ENCODE peak calls at places on chromosome 18, in ten cellular contexts. One of them, this sample, is unnamed.

GRCh38 chr18:60892855-60893254 is 440.4 kb upstream of the CDH20 start:
- DNase-seq in A549: no peak
- DNase-seq in suprapubic skin: no peak
- DNase-seq in esophagus muscularis mucosa: no peak
- DNase-seq in transverse colon: no peak
- DNase-seq in IMR-90: no peak
- DNase-seq in HCT116: peak
- DNase-seq in tibial nerve: no peak
- DNase-seq in adrenal gland: no peak
- DNase-seq in ovary: no peak
- DNase-seq in this sample: no peak

GRCh38 chr18:32922951-32923430 is 150.2 kb upstream of the KLHL14 start:
- DNase-seq in A549: no peak
- DNase-seq in suprapubic skin: no peak
- DNase-seq in esophagus muscularis mucosa: no peak
- DNase-seq in transverse colon: no peak
- DNase-seq in IMR-90: no peak
- DNase-seq in HCT116: no peak
- DNase-seq in tibial nerve: no peak
- DNase-seq in adrenal gland: no peak
- DNase-seq in ovary: no peak
- DNase-seq in this sample: no peak

GRCh38 chr18:48955528-48956261 is 4.9 kb upstream of the SMAD7 start:
- DNase-seq in A549: no peak
- DNase-seq in suprapubic skin: no peak
- DNase-seq in esophagus muscularis mucosa: no peak
- DNase-seq in transverse colon: no peak
- DNase-seq in IMR-90: peak
- DNase-seq in HCT116: no peak
- DNase-seq in tibial nerve: no peak
- DNase-seq in adrenal gland: peak
- DNase-seq in ovary: no peak
- DNase-seq in this sample: peak

GRCh38 chr18:37341473-37342086 is 224.0 kb downstream of the CELF4 start:
- DNase-seq in A549: no peak
- DNase-seq in suprapubic skin: no peak
- DNase-seq in esophagus muscularis mucosa: no peak
- DNase-seq in transverse colon: no peak
- DNase-seq in IMR-90: no peak
- DNase-seq in HCT116: no peak
- DNase-seq in tibial nerve: no peak
- DNase-seq in adrenal gland: no peak
- DNase-seq in ovary: no peak
- DNase-seq in this sample: no peak

GRCh38 chr18:12287684-12288405 is 20.2 kb upstream of the TUBB6 start:
- DNase-seq in A549: peak
- DNase-seq in suprapubic skin: peak
- DNase-seq in esophagus muscularis mucosa: no peak
- DNase-seq in transverse colon: peak
- DNase-seq in IMR-90: peak
- DNase-seq in HCT116: peak
- DNase-seq in tibial nerve: peak
- DNase-seq in adrenal gland: peak
- DNase-seq in ovary: peak
- DNase-seq in this sample: peak

GRCh38 chr18:6370886-6371635 is 43.6 kb downstream of the L3MBTL4 start:
- DNase-seq in A549: no peak
- DNase-seq in suprapubic skin: no peak
- DNase-seq in esophagus muscularis mucosa: no peak
- DNase-seq in transverse colon: peak
- DNase-seq in IMR-90: no peak
- DNase-seq in HCT116: no peak
- DNase-seq in tibial nerve: no peak
- DNase-seq in adrenal gland: no peak
- DNase-seq in ovary: peak
- DNase-seq in this sample: peak

GRCh38 chr18:11498821-11499220 is 110.6 kb upstream of the SLC35G4 start:
- DNase-seq in A549: no peak
- DNase-seq in suprapubic skin: no peak
- DNase-seq in esophagus muscularis mucosa: no peak
- DNase-seq in transverse colon: no peak
- DNase-seq in IMR-90: no peak
- DNase-seq in HCT116: no peak
- DNase-seq in tibial nerve: no peak
- DNase-seq in adrenal gland: no peak
- DNase-seq in ovary: no peak
- DNase-seq in this sample: no peak

GRCh38 chr18:44723973-44724778 is 43.5 kb downstream of the SETBP1 start:
- DNase-seq in A549: no peak
- DNase-seq in suprapubic skin: no peak
- DNase-seq in esophagus muscularis mucosa: no peak
- DNase-seq in transverse colon: no peak
- DNase-seq in IMR-90: no peak
- DNase-seq in HCT116: no peak
- DNase-seq in tibial nerve: no peak
- DNase-seq in adrenal gland: no peak
- DNase-seq in ovary: no peak
- DNase-seq in this sample: no peak

GRCh38 chr18:74724186-74724585 is 126.5 kb downstream of the ZNF407 start:
- DNase-seq in A549: no peak
- DNase-seq in suprapubic skin: no peak
- DNase-seq in esophagus muscularis mucosa: no peak
- DNase-seq in transverse colon: no peak
- DNase-seq in IMR-90: peak
- DNase-seq in HCT116: no peak
- DNase-seq in tibial nerve: no peak
- DNase-seq in adrenal gland: no peak
- DNase-seq in ovary: no peak
- DNase-seq in this sample: no peak

GRCh38 chr18:58788971-58789797 is 75.5 kb upstream of the ZNF532 start:
- DNase-seq in A549: peak
- DNase-seq in suprapubic skin: no peak
- DNase-seq in esophagus muscularis mucosa: no peak
- DNase-seq in transverse colon: no peak
- DNase-seq in IMR-90: peak
- DNase-seq in HCT116: no peak
- DNase-seq in tibial nerve: peak
- DNase-seq in adrenal gland: peak
- DNase-seq in ovary: peak
- DNase-seq in this sample: no peak

GRCh38 chr18:13284330-13285027 is 65.9 kb downstream of the LDLRAD4 start:
- DNase-seq in A549: no peak
- DNase-seq in suprapubic skin: peak
- DNase-seq in esophagus muscularis mucosa: no peak
- DNase-seq in transverse colon: no peak
- DNase-seq in IMR-90: no peak
- DNase-seq in HCT116: no peak
- DNase-seq in tibial nerve: no peak
- DNase-seq in adrenal gland: peak
- DNase-seq in ovary: no peak
- DNase-seq in this sample: no peak

GRCh38 chr18:13370995-13371625 is 152.6 kb downstream of the LDLRAD4 start:
- DNase-seq in A549: no peak
- DNase-seq in suprapubic skin: no peak
- DNase-seq in esophagus muscularis mucosa: peak
- DNase-seq in transverse colon: no peak
- DNase-seq in IMR-90: no peak
- DNase-seq in HCT116: no peak
- DNase-seq in tibial nerve: no peak
- DNase-seq in adrenal gland: peak
- DNase-seq in ovary: no peak
- DNase-seq in this sample: no peak

GRCh38 chr18:33495278-33495677 is 54.8 kb upstream of the CCDC178 start:
- DNase-seq in A549: no peak
- DNase-seq in suprapubic skin: no peak
- DNase-seq in esophagus muscularis mucosa: no peak
- DNase-seq in transverse colon: no peak
- DNase-seq in IMR-90: peak
- DNase-seq in HCT116: no peak
- DNase-seq in tibial nerve: no peak
- DNase-seq in adrenal gland: no peak
- DNase-seq in ovary: no peak
- DNase-seq in this sample: peak

GRCh38 chr18:59150236-59150635 is 10.6 kb downstream of the SEC11C start:
- DNase-seq in A549: no peak
- DNase-seq in suprapubic skin: no peak
- DNase-seq in esophagus muscularis mucosa: no peak
- DNase-seq in transverse colon: no peak
- DNase-seq in IMR-90: no peak
- DNase-seq in HCT116: no peak
- DNase-seq in tibial nerve: no peak
- DNase-seq in adrenal gland: no peak
- DNase-seq in ovary: no peak
- DNase-seq in this sample: no peak

GRCh38 chr18:64148988-64149387 is at the start of gene LINC00305:
- DNase-seq in A549: no peak
- DNase-seq in suprapubic skin: no peak
- DNase-seq in esophagus muscularis mucosa: no peak
- DNase-seq in transverse colon: no peak
- DNase-seq in IMR-90: no peak
- DNase-seq in HCT116: no peak
- DNase-seq in tibial nerve: no peak
- DNase-seq in adrenal gland: no peak
- DNase-seq in ovary: no peak
- DNase-seq in this sample: no peak

GRCh38 chr18:59986139-59986538 is 86.3 kb downstream of the PMAIP1 start:
- DNase-seq in A549: no peak
- DNase-seq in suprapubic skin: no peak
- DNase-seq in esophagus muscularis mucosa: no peak
- DNase-seq in transverse colon: no peak
- DNase-seq in IMR-90: no peak
- DNase-seq in HCT116: no peak
- DNase-seq in tibial nerve: no peak
- DNase-seq in adrenal gland: no peak
- DNase-seq in ovary: no peak
- DNase-seq in this sample: no peak

GRCh38 chr18:9810994-9811393 is 74.8 kb upstream of the TXNDC2 start:
- DNase-seq in A549: no peak
- DNase-seq in suprapubic skin: no peak
- DNase-seq in esophagus muscularis mucosa: no peak
- DNase-seq in transverse colon: no peak
- DNase-seq in IMR-90: no peak
- DNase-seq in HCT116: no peak
- DNase-seq in tibial nerve: no peak
- DNase-seq in adrenal gland: no peak
- DNase-seq in ovary: no peak
- DNase-seq in this sample: no peak

GRCh38 chr18:2134364-2134763 is 436.9 kb downstream of the METTL4 start:
- DNase-seq in A549: no peak
- DNase-seq in suprapubic skin: no peak
- DNase-seq in esophagus muscularis mucosa: no peak
- DNase-seq in transverse colon: no peak
- DNase-seq in IMR-90: no peak
- DNase-seq in HCT116: no peak
- DNase-seq in tibial nerve: no peak
- DNase-seq in adrenal gland: no peak
- DNase-seq in ovary: no peak
- DNase-seq in this sample: no peak
- TF ChIP-seq CTCF in A549: no peak
- TF ChIP-seq CTCF in suprapubic skin: no peak
- TF ChIP-seq CTCF in esophagus muscularis mucosa: no peak
- TF ChIP-seq CTCF in transverse colon: no peak
- TF ChIP-seq CTCF in IMR-90: no peak
- TF ChIP-seq CTCF in HCT116: no peak
- TF ChIP-seq CTCF in tibial nerve: no peak
- TF ChIP-seq CTCF in adrenal gland: no peak
- TF ChIP-seq CTCF in ovary: no peak
- TF ChIP-seq CTCF in this sample: no peak

GRCh38 chr18:55265916-55266488 is 306.7 kb upstream of the CCDC68 start:
- DNase-seq in A549: no peak
- DNase-seq in suprapubic skin: no peak
- DNase-seq in esophagus muscularis mucosa: no peak
- DNase-seq in transverse colon: no peak
- DNase-seq in IMR-90: peak
- DNase-seq in HCT116: no peak
- DNase-seq in tibial nerve: no peak
- DNase-seq in adrenal gland: no peak
- DNase-seq in ovary: no peak
- DNase-seq in this sample: no peak
- TF ChIP-seq POLR2A in A549: no peak
- TF ChIP-seq POLR2A in suprapubic skin: no peak
- TF ChIP-seq POLR2A in esophagus muscularis mucosa: no peak
- TF ChIP-seq POLR2A in transverse colon: no peak
- TF ChIP-seq POLR2A in IMR-90: no peak
- TF ChIP-seq POLR2A in HCT116: no peak
- TF ChIP-seq POLR2A in tibial nerve: no peak
- TF ChIP-seq POLR2A in adrenal gland: no peak
- TF ChIP-seq POLR2A in ovary: no peak
- TF ChIP-seq POLR2A in this sample: no peak

GRCh38 chr18:57075716-57076400 is 71.0 kb upstream of the BOD1L2 start:
- DNase-seq in A549: no peak
- DNase-seq in suprapubic skin: no peak
- DNase-seq in esophagus muscularis mucosa: no peak
- DNase-seq in transverse colon: no peak
- DNase-seq in IMR-90: no peak
- DNase-seq in HCT116: no peak
- DNase-seq in tibial nerve: no peak
- DNase-seq in adrenal gland: no peak
- DNase-seq in ovary: no peak
- DNase-seq in this sample: no peak

GRCh38 chr18:57078614-57079013 is 68.3 kb upstream of the BOD1L2 start:
- DNase-seq in A549: no peak
- DNase-seq in suprapubic skin: no peak
- DNase-seq in esophagus muscularis mucosa: no peak
- DNase-seq in transverse colon: no peak
- DNase-seq in IMR-90: no peak
- DNase-seq in HCT116: no peak
- DNase-seq in tibial nerve: no peak
- DNase-seq in adrenal gland: no peak
- DNase-seq in ovary: no peak
- DNase-seq in this sample: no peak

GRCh38 chr18:57080479-57080878 is 66.4 kb upstream of the BOD1L2 start:
- DNase-seq in A549: no peak
- DNase-seq in suprapubic skin: no peak
- DNase-seq in esophagus muscularis mucosa: no peak
- DNase-seq in transverse colon: no peak
- DNase-seq in IMR-90: no peak
- DNase-seq in HCT116: no peak
- DNase-seq in tibial nerve: no peak
- DNase-seq in adrenal gland: no peak
- DNase-seq in ovary: no peak
- DNase-seq in this sample: no peak

GRCh38 chr18:57077005-57077735 is 69.7 kb upstream of the BOD1L2 start:
- DNase-seq in A549: no peak
- DNase-seq in suprapubic skin: no peak
- DNase-seq in esophagus muscularis mucosa: no peak
- DNase-seq in transverse colon: no peak
- DNase-seq in IMR-90: no peak
- DNase-seq in HCT116: no peak
- DNase-seq in tibial nerve: no peak
- DNase-seq in adrenal gland: no peak
- DNase-seq in ovary: no peak
- DNase-seq in this sample: no peak

GRCh38 chr18:57077786-57078552 is 68.9 kb upstream of the BOD1L2 start:
- DNase-seq in A549: no peak
- DNase-seq in suprapubic skin: no peak
- DNase-seq in esophagus muscularis mucosa: no peak
- DNase-seq in transverse colon: no peak
- DNase-seq in IMR-90: no peak
- DNase-seq in HCT116: no peak
- DNase-seq in tibial nerve: no peak
- DNase-seq in adrenal gland: no peak
- DNase-seq in ovary: no peak
- DNase-seq in this sample: no peak
- TF ChIP-seq CTCF in A549: no peak
- TF ChIP-seq CTCF in suprapubic skin: no peak
- TF ChIP-seq CTCF in esophagus muscularis mucosa: no peak
- TF ChIP-seq CTCF in transverse colon: no peak
- TF ChIP-seq CTCF in IMR-90: no peak
- TF ChIP-seq CTCF in HCT116: no peak
- TF ChIP-seq CTCF in tibial nerve: no peak
- TF ChIP-seq CTCF in adrenal gland: no peak
- TF ChIP-seq CTCF in ovary: no peak
- TF ChIP-seq CTCF in this sample: no peak

GRCh38 chr18:62450546-62451395 is 72.1 kb upstream of the ZCCHC2 start:
- DNase-seq in A549: peak
- DNase-seq in suprapubic skin: no peak
- DNase-seq in esophagus muscularis mucosa: peak
- DNase-seq in transverse colon: no peak
- DNase-seq in IMR-90: peak
- DNase-seq in HCT116: peak
- DNase-seq in tibial nerve: peak
- DNase-seq in adrenal gland: peak
- DNase-seq in ovary: peak
- DNase-seq in this sample: peak
- TF ChIP-seq POLR2A in A549: no peak
- TF ChIP-seq POLR2A in suprapubic skin: no peak
- TF ChIP-seq POLR2A in esophagus muscularis mucosa: no peak
- TF ChIP-seq POLR2A in transverse colon: no peak
- TF ChIP-seq POLR2A in IMR-90: no peak
- TF ChIP-seq POLR2A in HCT116: no peak
- TF ChIP-seq POLR2A in tibial nerve: no peak
- TF ChIP-seq POLR2A in adrenal gland: peak
- TF ChIP-seq POLR2A in ovary: no peak
- TF ChIP-seq POLR2A in this sample: no peak

This sample was measured in thyroid gland.